ENCODE peak calls at places on chromosomes 1 and 21, in five cellular contexts. T, N, O, Q and S are unnamed samples.
A peak's percentile ranks its signal among the peaks of the same experiment; 100 is the strongest.

GRCh38 chr1:191240925-191241324 is 763.3 kb upstream of the BRINP3 start:
- DNase-seq in T (no peak), N (no peak), O (no peak), Q (no peak), S (no peak)

GRCh38 chr21:46037338-46038325 is 56.1 kb downstream of the COL6A1 start:
- DNase-seq in T (no peak), N (no peak), O (peak; percentile 56), Q (no peak), S (peak; percentile 9)

GRCh38 chr21:37821791-37822450 is 94.3 kb downstream of the KCNJ6 start:
- DNase-seq in T (no peak), N (no peak), O (no peak), Q (no peak), S (no peak)

GRCh38 chr1:57982852-57983251 is 559.0 kb upstream of the DAB1 start:
- DNase-seq in T (no peak), N (no peak), O (no peak), Q (no peak), S (no peak)

GRCh38 chr1:105886309-105886708 is 1170.2 kb upstream of the PRMT6 start:
- DNase-seq in T (no peak), N (no peak), O (no peak), Q (no peak), S (no peak)

GRCh38 chr1:222167896-222168295 is 380.0 kb downstream of the HHIPL2 start:
- DNase-seq in T (no peak), N (no peak), O (no peak), Q (no peak), S (no peak)

GRCh38 chr1:14486401-14487110 is 111.9 kb upstream of the KAZN start:
- DNase-seq in T (no peak), N (no peak), O (peak; percentile 22), Q (peak; percentile 99), S (no peak)

GRCh38 chr1:246492611-246493245 is 14.4 kb downstream of the SMYD3 start:
- DNase-seq in T (peak; percentile 76), N (no peak), O (peak; percentile 75), Q (peak; percentile 44), S (peak; percentile 50)

GRCh38 chr1:3330771-3331245 is 123.7 kb upstream of the ARHGEF16 start:
- DNase-seq in T (no peak), N (no peak), O (no peak), Q (no peak), S (no peak)

GRCh38 chr1:51789342-51789741 is 89.2 kb downstream of the NRDC start:
- DNase-seq in T (no peak), N (no peak), O (no peak), Q (no peak), S (no peak)

GRCh38 chr1:53656062-53656915 is 82.7 kb downstream of the GLIS1 start:
- DNase-seq in T (no peak), N (no peak), O (no peak), Q (peak; percentile 92), S (no peak)

GRCh38 chr21:18877932-18878331 is 474.3 kb upstream of the TMPRSS15 start:
- DNase-seq in T (no peak), N (no peak), O (no peak), Q (no peak), S (no peak)

GRCh38 chr1:155932487-155932886 is 1.7 kb downstream of the KHDC4 start:
- DNase-seq in T (no peak), N (no peak), O (no peak), Q (no peak), S (no peak)

GRCh38 chr1:100736324-100736723 is 16.8 kb downstream of the VCAM1 start:
- DNase-seq in T (no peak), N (no peak), O (peak; percentile 30), Q (no peak), S (no peak)

GRCh38 chr21:35273331-35273730 is 224.2 kb upstream of the RUNX1 start:
- DNase-seq in T (peak; percentile 63), N (no peak), O (no peak), Q (no peak), S (no peak)

GRCh38 chr1:230125633-230126528 is 58.8 kb downstream of the GALNT2 start:
- DNase-seq in T (no peak), N (no peak), O (no peak), Q (no peak), S (no peak)

GRCh38 chr1:212288614-212289013 is 3.4 kb downstream of the PPP2R5A start:
- DNase-seq in T (no peak), N (no peak), O (no peak), Q (no peak), S (no peak)

GRCh38 chr1:49686107-49686506 is 337.6 kb downstream of the AGBL4 start:
- DNase-seq in T (no peak), N (no peak), O (no peak), Q (no peak), S (no peak)

GRCh38 chr1:160161965-160162705 is 10.7 kb downstream of the ATP1A4 start:
- DNase-seq in T (no peak), N (peak; percentile 44), O (no peak), Q (no peak), S (peak; percentile 41)

GRCh38 chr1:53654216-53655210 is 84.5 kb downstream of the GLIS1 start:
- DNase-seq in T (no peak), N (no peak), O (no peak), Q (peak; percentile 29), S (no peak)

GRCh38 chr1:154624756-154625643 is 17.0 kb upstream of the ADAR start:
- DNase-seq in T (no peak), N (no peak), O (no peak), Q (peak; percentile 67), S (no peak)

GRCh38 chr1:19262728-19263127 is 11.1 kb downstream of the MRTO4 start:
- DNase-seq in T (no peak), N (no peak), O (no peak), Q (no peak), S (no peak)

GRCh38 chr1:90612033-90612432 is 105.1 kb downstream of the BARHL2 start:
- DNase-seq in T (no peak), N (no peak), O (no peak), Q (no peak), S (no peak)

GRCh38 chr1:203521071-203521794 is 27.3 kb downstream of the OPTC start:
- DNase-seq in T (no peak), N (no peak), O (no peak), Q (no peak), S (no peak)

GRCh38 chr1:16076003-16076870 is 2.8 kb upstream of the FAM131C start:
- DNase-seq in T (no peak), N (no peak), O (no peak), Q (peak; percentile 77), S (no peak)

GRCh38 chr21:33976082-33976979 is 60.7 kb upstream of the ATP5PO start:
- DNase-seq in T (peak; percentile 16), N (peak; percentile 71), O (no peak), Q (peak; percentile 91), S (peak; percentile 63)

GRCh38 chr1:1907098-1907736 is 7.8 kb upstream of the CALML6 start:
- DNase-seq in T (no peak), N (no peak), O (peak; percentile 58), Q (no peak), S (peak; percentile 59)

GRCh38 chr1:225366016-225366415 is 61.8 kb downstream of the LBR start:
- DNase-seq in T (no peak), N (no peak), O (no peak), Q (no peak), S (no peak)

GRCh38 chr1:216566809-216567208 is 143.6 kb upstream of the USH2A start:
- DNase-seq in T (peak; percentile 23), N (no peak), O (no peak), Q (no peak), S (no peak)

GRCh38 chr1:230728710-230729392 is 14.9 kb upstream of the AGT start:
- DNase-seq in T (no peak), N (no peak), O (no peak), Q (peak; percentile 4), S (no peak)

GRCh38 chr1:198423701-198424100 is 116.8 kb downstream of the ATP6V1G3 start:
- DNase-seq in T (no peak), N (no peak), O (no peak), Q (no peak), S (no peak)

GRCh38 chr1:206896261-206896660 is 982 bp upstream of the IL24 start:
- DNase-seq in T (no peak), N (no peak), O (no peak), Q (no peak), S (no peak)

GRCh38 chr1:232327296-232327695 is 302.6 kb downstream of the SIPA1L2 start:
- DNase-seq in T (no peak), N (no peak), O (no peak), Q (no peak), S (no peak)

GRCh38 chr1:208209286-208209685 is 34.9 kb downstream of the PLXNA2 start:
- DNase-seq in T (no peak), N (no peak), O (no peak), Q (no peak), S (no peak)

GRCh38 chr1:31954607-31955283 is 16.6 kb upstream of the PTP4A2 start:
- DNase-seq in T (peak; percentile 85), N (no peak), O (peak; percentile 89), Q (peak; percentile 96), S (no peak)

DNA sequence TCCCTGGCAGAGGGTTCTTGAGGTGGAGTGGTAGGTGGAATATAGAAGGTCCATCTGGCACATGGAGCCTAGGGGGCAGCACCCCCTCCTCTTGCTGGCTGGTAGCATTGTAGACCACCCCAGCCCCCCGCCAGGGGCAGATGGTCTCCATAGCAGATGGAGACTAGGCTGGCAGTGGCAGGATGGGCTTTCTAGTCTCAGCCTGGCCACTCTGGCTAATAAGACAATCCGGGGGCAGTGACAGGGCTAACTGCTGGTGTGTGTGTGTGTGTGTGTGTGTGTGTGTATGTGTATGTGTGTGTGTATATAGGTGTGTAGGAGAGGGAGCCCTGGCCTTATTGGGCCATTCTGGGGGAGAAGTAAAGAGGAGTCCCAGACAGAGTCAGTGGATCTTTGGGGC is 16.1 kb downstream of the UTP11 start:
- DNase-seq in T (no peak), N (peak; percentile 39), O (no peak), Q (no peak), S (no peak)
- TF ChIP-seq CTCF in T (peak; percentile 24), N (no peak), O (no peak), Q (no peak), S (no peak)

GRCh38 chr21:44761011-44761729 is 40.5 kb downstream of the UBE2G2 start:
- DNase-seq in T (peak; percentile 47), N (peak; percentile 49), O (no peak), Q (no peak), S (no peak)
- TF ChIP-seq CTCF in T (no peak), N (no peak), O (no peak), Q (peak; percentile 17), S (no peak)

GRCh38 chr1:22638476-22639234 is 2.2 kb downstream of the C1QA start:
- DNase-seq in T (no peak), N (no peak), O (no peak), Q (no peak), S (no peak)

GRCh38 chr1:22641247-22641646 is 2.2 kb upstream of the C1QC start:
- DNase-seq in T (no peak), N (no peak), O (no peak), Q (no peak), S (no peak)

GRCh38 chr1:22636927-22637326 is 499 bp downstream of the C1QA start:
- DNase-seq in T (no peak), N (no peak), O (no peak), Q (no peak), S (no peak)

GRCh38 chr1:22637952-22638445 is 1.6 kb downstream of the C1QA start:
- DNase-seq in T (no peak), N (no peak), O (no peak), Q (no peak), S (no peak)

GRCh38 chr1:22639286-22639685 is 2.9 kb downstream of the C1QA start:
- DNase-seq in T (no peak), N (no peak), O (no peak), Q (peak; percentile 2), S (no peak)
- TF ChIP-seq CTCF in T (no peak), N (no peak), O (no peak), Q (no peak), S (no peak)

GRCh38 chr1:28796321-28797213 is 15.4 kb upstream of the OPRD1 start:
- DNase-seq in T (no peak), N (no peak), O (no peak), Q (no peak), S (no peak)
- TF ChIP-seq CTCF in T (no peak), N (no peak), O (no peak), Q (no peak), S (no peak)